ENCODE peak calls at places on chromosomes 1 and 21, in five cellular contexts. L, Z, P, E and M are unnamed samples.

GRCh38 chr1:94935476-94935875 is 8.6 kb upstream of the CNN3 start:
- DNase-seq in L (no peak), Z (no peak), P (no peak), E (no peak), M (no peak)

GRCh38 chr1:48817505-48818114 is 40.9 kb upstream of the BEND5 start:
- DNase-seq in L (peak), Z (peak), P (peak), E (peak), M (peak)

GRCh38 chr21:45551316-45551715 is 9.1 kb upstream of the SLC19A1 start:
- DNase-seq in L (no peak), Z (no peak), P (peak), E (peak), M (peak)

GRCh38 chr1:199273837-199274379 is 635.1 kb downstream of the PTPRC start:
- DNase-seq in L (no peak), Z (no peak), P (no peak), E (peak), M (peak)

GRCh38 chr1:228228601-228229074 is 20.8 kb downstream of the OBSCN start:
- DNase-seq in L (no peak), Z (no peak), P (no peak), E (peak), M (peak)

GRCh38 chr1:175272361-175272760 is 79.8 kb upstream of the KIAA0040 start:
- DNase-seq in L (no peak), Z (no peak), P (no peak), E (no peak), M (no peak)

GRCh38 chr1:167689569-167689925 is 32.2 kb upstream of the MPZL1 start:
- DNase-seq in L (no peak), Z (no peak), P (no peak), E (no peak), M (no peak)

GRCh38 chr1:166087734-166088571 is 78.8 kb downstream of the FAM78B start:
- DNase-seq in L (no peak), Z (no peak), P (no peak), E (no peak), M (no peak)

GRCh38 chr1:226017070-226017469 is 17.9 kb upstream of the SDE2 start:
- DNase-seq in L (peak), Z (no peak), P (no peak), E (no peak), M (no peak)

GRCh38 chr1:38015978-38016640 is 3.6 kb downstream of the UTP11 start:
- DNase-seq in L (no peak), Z (no peak), P (no peak), E (no peak), M (no peak)

GRCh38 chr21:34510148-34511142 is 1.6 kb downstream of the KCNE1 start:
- DNase-seq in L (peak), Z (peak), P (no peak), E (peak), M (peak)

GRCh38 chr1:116374340-116375164 is 1.5 kb downstream of the ATP1A1 start:
- DNase-seq in L (peak), Z (no peak), P (no peak), E (peak), M (peak)

GRCh38 chr1:159188375-159188788 is 16.3 kb upstream of the ACKR1 start:
- DNase-seq in L (peak), Z (peak), P (peak), E (peak), M (peak)

GRCh38 chr1:220788146-220788545 is 1.4 kb downstream of the MTARC1 start:
- DNase-seq in L (no peak), Z (no peak), P (no peak), E (peak), M (no peak)

GRCh38 chr1:116534014-116534739 is 36.6 kb downstream of the CD58 start:
- DNase-seq in L (no peak), Z (no peak), P (no peak), E (no peak), M (no peak)

GRCh38 chr1:232011961-232012360 is 385.4 kb downstream of the DISC1 start:
- DNase-seq in L (no peak), Z (no peak), P (no peak), E (peak), M (no peak)

GRCh38 chr1:19734472-19734999 is 65.2 kb downstream of the TMCO4 start:
- DNase-seq in L (no peak), Z (no peak), P (no peak), E (peak), M (no peak)

GRCh38 chr1:100575406-100575805 is 37.5 kb downstream of the GPR88 start:
- DNase-seq in L (peak), Z (no peak), P (no peak), E (no peak), M (no peak)
- TF ChIP-seq CTCF in L (no peak), Z (no peak), P (no peak), E (no peak), M (no peak)

GRCh38 chr1:153400244-153400643 is 9.4 kb upstream of the S100A8 start:
- DNase-seq in L (peak), Z (no peak), P (no peak), E (no peak), M (peak)
- TF ChIP-seq CTCF in L (peak), Z (no peak), P (no peak), E (peak), M (peak)

DNA sequence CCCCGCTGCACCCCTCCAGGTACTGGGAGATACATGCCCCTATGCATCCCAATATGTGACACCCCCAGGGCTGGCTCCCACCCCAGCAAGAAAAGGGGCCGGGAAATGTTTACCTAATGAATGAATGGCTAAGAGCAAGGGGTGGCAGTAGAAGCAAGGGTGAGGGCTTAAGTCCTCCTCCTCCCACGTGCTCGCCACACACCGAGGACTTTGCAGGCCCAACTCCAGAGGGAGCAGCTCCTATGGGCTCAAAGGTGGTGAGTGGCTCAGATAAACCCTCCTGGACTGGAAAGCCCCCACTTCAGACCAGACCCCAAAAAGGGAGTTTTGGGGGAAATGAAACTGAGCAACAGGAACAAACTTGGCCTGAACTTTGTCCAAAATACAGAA is 11.4 kb downstream of the SLC45A3 start:
- DNase-seq in L (no peak), Z (peak), P (peak), E (no peak), M (no peak)
- TF ChIP-seq CTCF in L (peak), Z (no peak), P (peak), E (no peak), M (no peak)

DNA sequence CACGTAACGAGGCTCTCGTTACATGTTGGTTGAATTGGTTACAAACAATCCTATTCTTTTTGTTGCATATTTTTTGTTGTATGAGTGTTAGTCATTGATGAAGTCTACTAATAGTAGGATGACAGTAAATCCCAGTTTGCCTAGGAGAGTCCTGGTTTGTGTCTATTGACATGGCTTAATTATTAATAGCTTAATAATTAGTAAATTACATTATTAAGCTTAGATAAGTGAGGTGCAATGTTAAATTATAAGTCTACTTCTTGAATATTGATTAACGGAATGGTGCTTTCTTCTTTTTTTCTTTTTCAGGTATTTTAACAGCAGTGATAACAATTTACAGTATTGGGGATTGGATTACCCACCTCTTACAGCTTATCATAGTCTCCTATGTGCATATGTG is 34.5 kb downstream of the ALG6 start:
- DNase-seq in L (no peak), Z (no peak), P (no peak), E (no peak), M (no peak)
- TF ChIP-seq CTCF in L (no peak), Z (no peak), P (no peak), E (no peak), M (no peak)

GRCh38 chr1:213070399-213070798 is 19.4 kb downstream of the RPS6KC1 start:
- DNase-seq in L (no peak), Z (no peak), P (no peak), E (peak), M (peak)
- TF ChIP-seq CTCF in L (peak), Z (no peak), P (no peak), E (peak), M (peak)

DNA sequence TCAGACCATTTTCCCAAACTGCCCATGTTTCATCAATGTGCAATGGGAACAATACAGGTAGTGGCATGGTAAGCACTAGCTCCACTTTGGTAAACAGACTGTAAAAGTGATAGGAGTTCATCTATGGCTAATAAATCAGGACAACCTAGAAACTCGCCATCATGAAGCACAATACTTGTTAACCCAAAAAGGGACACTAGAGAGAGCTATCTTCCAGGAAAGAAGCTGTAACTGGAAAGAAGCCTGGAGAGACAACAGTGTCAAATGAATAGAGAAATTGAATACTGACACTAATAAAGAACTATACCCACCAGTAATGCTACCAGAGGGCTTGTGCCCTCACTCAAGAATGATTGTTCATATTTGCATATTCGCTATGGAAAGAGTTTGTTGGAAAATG is 164.7 kb upstream of the RGS18 start:
- DNase-seq in L (peak), Z (no peak), P (no peak), E (no peak), M (peak)
- TF ChIP-seq CTCF in L (peak), Z (no peak), P (no peak), E (peak), M (peak)

GRCh38 chr1:40096646-40096976 is 441 bp downstream of the PPT1 start:
- DNase-seq in L (no peak), Z (no peak), P (no peak), E (no peak), M (no peak)

GRCh38 chr1:40094481-40095110 is 2.5 kb downstream of the PPT1 start:
- DNase-seq in L (no peak), Z (no peak), P (no peak), E (no peak), M (no peak)

GRCh38 chr1:40092241-40092640 is 4.8 kb downstream of the PPT1 start:
- DNase-seq in L (no peak), Z (no peak), P (no peak), E (no peak), M (no peak)

GRCh38 chr1:40092811-40093617 is 4.0 kb downstream of the PPT1 start:
- DNase-seq in L (no peak), Z (no peak), P (no peak), E (peak), M (no peak)

DNA sequence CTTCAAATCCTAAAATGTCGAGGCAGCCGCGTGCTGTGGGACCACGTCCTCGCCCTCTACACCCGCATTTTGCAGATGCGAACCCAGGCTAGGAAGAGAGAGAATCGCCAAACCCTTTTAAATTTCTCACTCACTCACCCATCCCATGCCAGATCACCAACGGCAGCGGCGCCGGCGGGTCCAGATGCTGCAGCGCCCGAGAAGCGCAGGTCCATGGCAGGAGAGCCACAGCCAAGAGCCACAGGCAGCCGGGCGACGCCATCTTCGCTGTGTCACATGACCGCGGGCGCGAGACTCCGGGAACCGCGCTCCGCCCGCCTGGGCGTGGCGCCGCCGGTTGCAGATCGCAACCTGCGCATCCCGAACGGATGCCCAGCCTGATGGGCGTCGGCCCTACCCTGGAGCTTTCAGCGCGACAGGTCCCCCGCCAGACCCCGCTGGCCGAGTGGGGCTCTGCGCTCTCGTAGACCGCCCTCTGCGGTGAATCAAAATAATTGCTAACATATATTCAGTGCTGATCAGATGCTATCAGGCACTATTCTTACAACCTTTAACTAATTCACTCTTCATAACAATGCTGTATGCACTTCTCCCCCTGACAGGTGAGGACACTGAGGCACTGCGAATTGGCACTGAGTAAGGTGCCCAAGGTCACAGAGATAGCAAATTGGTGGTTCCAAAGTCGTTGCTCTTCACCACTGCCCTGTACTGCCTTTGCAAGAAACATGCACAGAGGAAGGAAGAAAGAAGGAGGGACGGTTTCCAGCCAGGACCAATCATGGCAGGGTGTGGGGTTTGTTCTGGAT is at the start of gene PPT1:
- DNase-seq in L (peak), Z (peak), P (peak), E (peak), M (peak)
- TF ChIP-seq CTCF in L (no peak), Z (no peak), P (peak), E (peak), M (no peak)

GRCh38 chr21:23792300-23792699 is 1815.0 kb downstream of the MRPL39 start:
- DNase-seq in L (no peak), Z (no peak), P (no peak), E (no peak), M (no peak)
- TF ChIP-seq CTCF in L (no peak), Z (no peak), P (no peak), E (no peak), M (no peak)